ENCODE peak calls at places on chromosomes 13 and 19, in four cellular contexts. R is body of pancreas, C is neural crest cell, F is AG08395. Y is an unnamed sample.

GRCh38 chr13:49248433-49249002 is 793 bp downstream of the CDADC1 start:
- DNase-seq in F (peak), C (no peak), R (no peak), Y (no peak)

GRCh38 chr19:50258918-50259372 is 55.5 kb downstream of the MYH14 start:
- DNase-seq in C (peak), F (no peak), R (peak), Y (no peak)

GRCh38 chr19:5592531-5592930 is 24.8 kb upstream of the TINCR start:
- DNase-seq in R (no peak), C (no peak), F (no peak), Y (no peak)

GRCh38 chr13:112873851-112874750 is 94.9 kb upstream of the MCF2L start:
- DNase-seq in C (peak), R (peak), F (peak), Y (no peak)

GRCh38 chr13:26695891-26696311 is 64.7 kb downstream of the GPR12 start:
- DNase-seq in F (no peak), R (no peak), C (no peak), Y (no peak)

GRCh38 chr13:27339299-27339698 is 68.7 kb downstream of the RASL11A start:
- DNase-seq in C (peak), R (peak), F (no peak), Y (peak)

GRCh38 chr19:39335168-39335567 is 675 bp downstream of the GMFG start:
- DNase-seq in C (no peak), R (no peak), F (no peak), Y (no peak)

GRCh38 chr13:112614835-112615234 is 26.9 kb upstream of the TUBGCP3 start:
- DNase-seq in C (no peak), F (no peak), R (no peak), Y (no peak)

GRCh38 chr13:21826214-21827015 is 155.5 kb downstream of the FGF9 start:
- DNase-seq in C (no peak), R (no peak), F (no peak), Y (no peak)

GRCh38 chr19:34428549-34429285 is 536 bp downstream of the UBA2 start:
- DNase-seq in C (no peak), F (peak), R (peak), Y (no peak)

GRCh38 chr13:28754698-28755545 is 36.2 kb upstream of the SLC46A3 start:
- DNase-seq in F (peak), R (no peak), C (no peak), Y (no peak)

GRCh38 chr13:29754486-29754806 is 96.0 kb downstream of the UBL3 start:
- DNase-seq in C (no peak), F (peak), R (no peak), Y (no peak)

GRCh38 chr13:109547942-109548860 is 238.2 kb downstream of the IRS2 start:
- DNase-seq in F (no peak), R (no peak), C (no peak), Y (no peak)

GRCh38 chr13:98413796-98414195 is 163.1 kb downstream of the STK24 start:
- DNase-seq in C (no peak), F (no peak), R (no peak), Y (no peak)

GRCh38 chr13:95573226-95573625 is 20.7 kb downstream of the CLDN10 start:
- DNase-seq in R (peak), C (no peak), F (no peak), Y (no peak)

GRCh38 chr13:100347941-100348340 is 240.6 kb downstream of the GGACT start:
- DNase-seq in F (no peak), R (no peak), C (no peak), Y (no peak)

GRCh38 chr13:91111476-91112190 is 235.9 kb upstream of the MIR17HG start:
- DNase-seq in R (no peak), F (no peak), C (no peak), Y (no peak)

GRCh38 chr19:46631481-46631880 is 4.5 kb downstream of the GNG8 start:
- DNase-seq in C (no peak), F (peak), R (no peak), Y (no peak)

Y was measured in NT2/D1.